ENCODE peak calls at places on chromosomes 11 and 22, in four cellular contexts. K is WERI-Rb-1, L is bronchial epithelial cell, S is thoracic aorta. F is an unnamed sample.

GRCh38 chr11:121614661-121615240 is 162.0 kb upstream of the SORL1-AS1 start:
- DNase-seq in S (no peak), K (no peak), L (peak; percentile 29), F (no peak)

GRCh38 chr11:28878025-28878424 is 769.8 kb downstream of the METTL15 start:
- DNase-seq in L (peak; percentile 87), K (no peak), S (no peak), F (peak; percentile 56)

GRCh38 chr11:100438366-100438765 is 248.7 kb upstream of the ARHGAP42 start:
- DNase-seq in L (no peak), S (no peak), K (no peak), F (no peak)

GRCh38 chr11:14656536-14657457 is 13.2 kb downstream of the PDE3B start:
- DNase-seq in K (no peak), S (no peak), L (no peak), F (no peak)

GRCh38 chr11:16883179-16883578 is 131.0 kb downstream of the PLEKHA7 start:
- DNase-seq in L (peak; percentile 88), S (no peak), K (no peak), F (no peak)

GRCh38 chr11:120597250-120597649 is 85.7 kb downstream of the GRIK4 start:
- DNase-seq in K (no peak), S (no peak), L (no peak), F (no peak)

GRCh38 chr22:20517422-20517821 is 10.0 kb downstream of the MED15 start:
- DNase-seq in L (peak; percentile 86), S (no peak), K (no peak), F (no peak)

GRCh38 chr11:280762-281485 is 2.7 kb downstream of the NLRP6 start:
- DNase-seq in L (no peak), S (no peak), K (peak; percentile 11), F (no peak)

GRCh38 chr11:61833478-61833877 is 5.4 kb downstream of the FADS2 start:
- DNase-seq in K (no peak), S (no peak), L (no peak), F (no peak)

GRCh38 chr22:39414886-39415285 is 15.3 kb downstream of the TAB1 start:
- DNase-seq in L (no peak), S (no peak), K (no peak), F (no peak)

GRCh38 chr22:27990879-27991278 is 71.8 kb upstream of the PITPNB start:
- DNase-seq in L (no peak), S (no peak), K (peak; percentile 51), F (no peak)

GRCh38 chr22:21455334-21456089 is 11.7 kb upstream of the TMEM191C start:
- DNase-seq in K (no peak), S (no peak), L (no peak), F (no peak)

GRCh38 chr11:46560300-46561025 is 33.4 kb downstream of the AMBRA1 start:
- DNase-seq in K (no peak), S (no peak), L (no peak), F (no peak)

GRCh38 chr11:76801736-76802135 is 18.6 kb downstream of the TSKU start:
- DNase-seq in S (no peak), L (no peak), K (no peak), F (no peak)

DNA sequence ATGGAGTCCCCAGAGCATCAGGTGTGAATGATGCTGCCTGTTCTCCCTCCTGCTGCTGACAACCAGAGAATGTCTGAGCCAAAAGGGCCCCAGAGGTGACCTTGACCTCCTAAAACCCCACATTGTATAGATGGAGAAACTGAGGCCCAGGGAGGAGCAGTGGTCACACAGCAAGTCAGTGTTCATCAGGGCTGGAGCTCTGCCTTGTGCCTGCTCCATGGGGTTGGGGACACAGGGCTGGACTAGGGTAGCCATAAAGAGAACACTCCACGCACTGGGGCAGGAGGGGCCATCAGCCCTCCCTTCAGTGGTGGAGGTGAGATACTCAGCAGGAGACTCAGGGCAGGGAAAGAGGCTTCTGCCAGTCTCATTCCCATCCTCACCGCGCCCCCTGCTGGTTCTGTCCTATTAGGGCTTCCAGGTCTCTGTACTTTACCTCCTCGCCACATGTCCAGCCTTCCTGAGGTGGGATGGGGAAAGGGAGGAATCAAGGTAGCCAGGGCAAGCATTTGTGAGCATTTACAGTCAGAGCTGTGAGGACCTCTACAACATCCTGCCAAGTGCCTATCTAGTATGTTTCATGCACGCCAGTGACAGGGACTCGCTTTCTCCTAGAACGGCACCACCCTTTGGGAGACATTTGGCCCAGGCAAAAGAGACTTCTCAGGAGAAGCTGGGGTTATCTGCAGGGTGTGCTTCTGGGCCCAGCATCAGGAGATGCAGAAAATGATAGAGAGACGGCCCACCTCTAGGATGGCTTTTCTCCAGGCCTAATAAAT is 43.2 kb downstream of the NEU3 start:
- DNase-seq in K (peak; percentile 91), S (no peak), L (peak; percentile 51), F (no peak)
- TF ChIP-seq CTCF in K (peak; percentile 94), S (peak; percentile 43), L (peak; percentile 89), F (peak; percentile 88)

DNA sequence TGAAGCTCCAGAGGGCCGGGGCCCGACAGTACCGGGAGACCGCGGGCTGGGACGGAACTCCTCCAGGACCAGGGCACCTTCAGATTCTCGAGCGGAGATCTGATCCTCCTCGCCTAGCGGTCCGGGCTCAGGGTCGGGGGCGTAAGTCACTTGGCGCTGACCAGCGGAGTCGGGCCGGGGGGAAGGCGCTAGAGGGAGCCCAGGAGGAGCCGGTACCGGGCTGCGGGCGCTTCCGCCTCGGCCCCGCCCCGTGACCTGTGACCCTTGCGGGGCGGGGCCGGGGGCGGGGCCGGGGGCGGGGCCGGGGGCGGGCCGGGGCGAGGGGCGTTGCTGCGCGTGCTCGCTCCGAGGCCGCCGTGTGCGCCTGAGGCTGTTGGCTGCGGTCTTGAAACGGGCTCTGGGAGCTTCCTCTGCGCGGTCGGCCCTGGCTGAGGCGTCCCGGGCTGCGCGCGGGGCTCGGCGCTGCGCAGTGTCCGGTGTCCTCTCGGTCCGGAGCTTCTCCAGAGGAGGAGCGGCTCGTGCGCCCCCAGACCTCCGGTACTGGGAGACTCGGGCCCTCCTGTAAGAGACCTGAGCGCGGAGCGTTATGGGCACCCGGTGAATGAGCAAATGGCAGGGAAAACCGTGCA is at the start of gene ARSA:
- DNase-seq in S (no peak), L (peak; percentile 60), K (peak; percentile 74), F (no peak)
- TF ChIP-seq CTCF in S (peak; percentile 18), L (peak; percentile 56), K (peak; percentile 41), F (peak; percentile 48)

DNA sequence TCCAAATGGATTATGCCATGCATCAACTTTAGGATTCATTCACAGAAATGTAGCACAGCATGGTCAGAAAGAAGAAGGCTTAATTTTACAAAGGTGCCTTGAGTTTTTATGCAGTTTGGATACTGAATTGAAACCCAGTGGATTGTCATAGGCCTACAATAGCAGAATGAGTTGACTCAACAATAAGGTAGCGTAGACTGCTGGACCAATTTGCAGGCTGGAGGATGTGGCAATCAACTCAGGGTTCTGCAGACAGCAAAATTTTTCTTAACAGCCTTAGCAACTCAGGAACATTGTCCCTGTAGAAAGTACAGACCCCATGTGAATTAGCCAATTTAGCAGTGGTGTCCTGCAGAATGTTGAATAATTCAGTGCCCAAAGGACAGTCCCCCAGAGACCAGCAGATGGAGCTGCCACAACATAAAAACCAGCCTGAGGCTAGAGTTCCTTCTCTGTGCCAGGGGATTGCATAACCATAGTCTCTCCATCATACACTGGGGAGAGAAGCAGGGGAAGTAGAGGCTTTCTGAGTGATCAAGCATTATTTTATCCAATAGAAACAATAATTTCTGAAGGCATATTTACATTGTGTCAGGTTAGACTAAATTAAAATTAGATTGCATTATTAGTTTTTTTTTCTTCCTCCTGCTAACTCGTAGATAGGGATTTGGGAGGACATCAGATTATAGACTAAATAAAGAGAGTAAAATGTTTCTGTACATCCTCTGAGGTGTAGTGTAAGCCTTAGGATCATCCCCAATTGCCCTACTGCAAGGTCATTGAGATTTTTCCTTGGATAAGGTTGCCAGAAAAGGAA is 20.3 kb upstream of the MRPL17 start:
- DNase-seq in K (peak; percentile 62), L (peak; percentile 74), S (no peak), F (no peak)
- TF ChIP-seq CTCF in K (peak; percentile 72), L (peak; percentile 65), S (peak; percentile 44), F (peak; percentile 85)

DNA sequence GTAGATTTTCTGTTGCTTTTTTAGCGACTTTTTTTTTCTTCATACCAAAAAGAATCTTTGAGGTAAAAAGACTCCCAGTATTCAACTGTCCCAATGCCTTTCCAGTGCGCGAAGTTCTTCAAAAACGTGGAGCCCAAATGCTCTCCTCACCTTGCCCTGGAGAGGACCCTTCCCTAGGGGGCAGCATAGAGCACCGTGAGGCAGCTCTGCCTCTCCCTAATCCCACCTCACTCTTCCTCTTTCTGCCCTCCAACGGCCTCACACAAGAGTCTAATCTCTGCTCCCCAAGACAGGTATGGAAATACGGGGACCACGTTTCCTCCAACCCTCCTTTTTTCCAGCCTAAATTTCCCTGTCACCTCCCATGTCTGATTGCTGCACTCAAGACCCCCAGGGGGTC is 117.5 kb upstream of the ALX4 start:
- DNase-seq in S (no peak), K (peak; percentile 32), L (no peak), F (no peak)
- TF ChIP-seq CTCF in S (no peak), K (peak; percentile 71), L (peak; percentile 23), F (peak; percentile 48)

DNA sequence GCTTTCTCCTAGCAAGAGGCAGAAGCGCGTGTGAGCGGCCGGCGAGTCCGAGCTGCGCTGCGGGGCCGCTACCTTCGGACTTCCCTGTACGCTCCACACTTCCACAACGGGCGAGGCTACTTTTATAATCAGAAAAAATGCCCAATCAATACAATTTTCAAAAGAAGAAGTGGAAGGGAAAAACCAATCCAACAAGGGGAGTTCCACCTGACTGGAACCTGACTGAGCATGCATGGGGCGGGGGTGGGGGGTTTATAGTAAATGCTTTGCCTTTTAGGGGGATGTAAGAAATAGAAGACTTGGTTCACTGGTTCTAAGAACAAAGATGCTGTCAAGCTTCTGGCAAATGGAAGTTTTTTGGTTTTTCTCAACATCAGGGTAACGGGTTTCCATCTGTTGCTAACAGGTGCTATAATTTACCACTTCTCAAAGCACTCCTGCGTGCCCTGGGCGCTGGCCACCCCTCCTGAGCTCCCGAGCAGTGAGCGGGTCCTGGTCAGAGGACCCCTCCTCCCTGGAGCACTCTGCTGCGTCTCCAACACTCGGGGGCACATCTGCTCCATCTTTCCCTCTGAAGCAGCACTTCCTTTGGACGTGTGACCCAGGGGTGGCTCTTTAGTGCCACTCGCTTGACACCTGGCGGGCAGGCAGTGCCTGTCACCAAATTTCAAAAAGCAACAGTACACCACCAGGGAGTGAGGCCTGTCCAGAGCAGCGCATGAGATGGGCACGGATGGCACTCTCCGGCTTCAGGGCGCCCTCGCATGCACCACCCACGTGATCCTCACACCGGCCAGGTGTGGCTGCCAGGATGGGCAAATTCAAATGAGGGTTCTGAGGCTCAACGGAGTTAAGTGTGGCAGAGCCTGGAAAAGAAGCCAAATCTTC is 21.6 kb upstream of the BID start:
- DNase-seq in K (no peak), S (no peak), L (no peak), F (no peak)
- TF ChIP-seq CTCF in K (no peak), S (no peak), L (no peak), F (no peak)

GRCh38 chr22:32920734-32921133 is 119.2 kb downstream of the TIMP3 start:
- DNase-seq in S (no peak), L (no peak), K (no peak), F (no peak)
- TF ChIP-seq CTCF in S (no peak), L (no peak), K (no peak), F (no peak)